ENCODE peak calls at places on chromosomes 16 and 17, in six cellular contexts. C is cardiac muscle cell; M is EL; Z is substantia nigra; J is progenitor cell of endocrine pancreas; B is activated CD4-positive, CD25-positive, alpha-beta regulatory T cell treated with anti-CD3 and anti-CD28 coated beads, Interleukin-2, amount 50 U/mL, for 16 hours. K is an unnamed sample.

GRCh38 chr16:69848635-69849545 is 86.8 kb downstream of the WWP2 start:
- DNase-seq in M (peak), J (no peak), B (no peak), Z (no peak), C (peak), K (peak)

GRCh38 chr16:67883872-67884261 is 818 bp upstream of the NRN1L start:
- DNase-seq in Z (peak), C (peak), J (peak), M (peak), B (peak), K (no peak)

GRCh38 chr17:73227379-73227778 is 34.3 kb downstream of the CPSF4L start:
- DNase-seq in J (no peak), B (no peak), M (no peak), Z (no peak), C (no peak), K (no peak)

GRCh38 chr16:2016407-2016922 is 3.1 kb upstream of the NPW start:
- DNase-seq in M (no peak), B (no peak), Z (no peak), C (no peak), J (no peak), K (no peak)

GRCh38 chr17:50708050-50709000 is 611 bp upstream of the ANKRD40 start:
- DNase-seq in Z (no peak), C (no peak), B (no peak), J (no peak), M (peak), K (peak)

GRCh38 chr16:50642349-50642748 is 38.8 kb downstream of the SNX20 start:
- DNase-seq in B (no peak), M (no peak), J (no peak), Z (no peak), C (no peak), K (no peak)

GRCh38 chr16:14486520-14487303 is 143.3 kb downstream of the PARN start:
- DNase-seq in B (no peak), J (peak), Z (peak), M (peak), C (peak), K (peak)

GRCh38 chr17:67718325-67718941 is 697 bp downstream of the NOL11 start:
- DNase-seq in J (peak), M (peak), C (no peak), B (no peak), Z (no peak), K (peak)

GRCh38 chr17:43791589-43791988 is 11.4 kb downstream of the CFAP97D1 start:
- DNase-seq in B (no peak), Z (no peak), J (no peak), C (peak), M (peak), K (peak)

GRCh38 chr16:66494916-66495315 is 55.0 kb downstream of the TK2 start:
- DNase-seq in M (no peak), B (no peak), C (no peak), J (no peak), Z (no peak), K (no peak)

GRCh38 chr16:76278976-76279375 is 1.8 kb downstream of the CNTNAP4 start:
- DNase-seq in B (no peak), Z (no peak), M (no peak), J (no peak), C (peak), K (peak)

GRCh38 chr16:21619765-21620462 is 20.5 kb downstream of the METTL9 start:
- DNase-seq in J (no peak), Z (no peak), C (peak), B (no peak), M (no peak), K (no peak)

GRCh38 chr17:38628441-38628840 is 22.7 kb upstream of the SRCIN1 start:
- DNase-seq in B (no peak), C (no peak), Z (no peak), M (no peak), J (no peak), K (no peak)

GRCh38 chr17:60704170-60704569 is 26.5 kb downstream of the BCAS3 start:
- DNase-seq in J (no peak), M (no peak), B (no peak), C (no peak), Z (no peak), K (no peak)